ENCODE peak calls at places on chromosomes 12 and 14, in seven cellular contexts. J is A549, B is IMR-90, H is adrenal gland, U is suprapubic skin, S is uterus, A is breast epithelium. K is an unnamed sample.
A peak's percentile ranks its signal among the peaks of the same experiment; 100 is the strongest.

GRCh38 chr12:81077329-81077685 is 572 bp upstream of the ACSS3 start:
- DNase-seq in J (no peak), B (no peak), H (peak; percentile 39), U (no peak), S (peak; percentile 47), A (no peak), K (no peak)

GRCh38 chr14:56170028-56170427 is 51.8 kb downstream of the PELI2 start:
- DNase-seq in J (no peak), B (peak; percentile 43), H (no peak), U (no peak), S (no peak), A (no peak), K (no peak)

GRCh38 chr14:74563233-74563585 is 48.8 kb downstream of the LTBP2 start:
- DNase-seq in J (no peak), B (peak; percentile 73), H (no peak), U (no peak), S (no peak), A (no peak), K (no peak)

GRCh38 chr14:77071938-77072388 is 26.1 kb upstream of the CIPC start:
- DNase-seq in J (no peak), B (peak; percentile 39), H (no peak), U (no peak), S (no peak), A (no peak), K (no peak)

GRCh38 chr12:107320031-107320928 is 226.9 kb upstream of the CRY1 start:
- DNase-seq in J (peak; percentile 82), B (peak; percentile 61), H (no peak), U (no peak), S (no peak), A (no peak), K (no peak)

GRCh38 chr12:122123761-122124145 is 45.2 kb downstream of the MLXIP start:
- DNase-seq in J (no peak), B (no peak), H (no peak), U (no peak), S (no peak), A (no peak), K (no peak)

GRCh38 chr12:58920956-58921861 is 905 bp upstream of the LRIG3 start:
- DNase-seq in J (no peak), B (no peak), H (no peak), U (no peak), S (peak; percentile 25), A (no peak), K (no peak)

GRCh38 chr12:115672506-115673080 is 604.9 kb downstream of the MED13L start:
- DNase-seq in J (no peak), B (no peak), H (no peak), U (no peak), S (no peak), A (no peak), K (no peak)

GRCh38 chr14:23931705-23932314 is 21.8 kb upstream of the DHRS4 start:
- DNase-seq in J (no peak), B (no peak), H (no peak), U (no peak), S (no peak), A (no peak), K (peak; percentile 51)

GRCh38 chr12:111761099-111761498 is 5.6 kb upstream of the ALDH2 start:
- DNase-seq in J (no peak), B (no peak), H (no peak), U (no peak), S (no peak), A (no peak), K (no peak)

GRCh38 chr14:103008768-103009342 is 48.5 kb downstream of the CDC42BPB start:
- DNase-seq in J (no peak), B (peak; percentile 72), H (no peak), U (no peak), S (no peak), A (peak; percentile 48), K (no peak)

GRCh38 chr14:54985156-54985555 is 41.7 kb downstream of the WDHD1 start:
- DNase-seq in J (no peak), B (no peak), H (no peak), U (no peak), S (no peak), A (no peak), K (no peak)

GRCh38 chr14:73850940-73851339 is 691 bp upstream of the PTGR2 start:
- DNase-seq in J (no peak), B (no peak), H (no peak), U (no peak), S (no peak), A (no peak), K (no peak)

GRCh38 chr12:65655074-65655493 is 169.2 kb upstream of the HMGA2 start:
- DNase-seq in J (no peak), B (peak; percentile 81), H (no peak), U (no peak), S (no peak), A (no peak), K (no peak)

GRCh38 chr12:112297188-112297587 is 85.0 kb downstream of the HECTD4 start:
- DNase-seq in J (no peak), B (no peak), H (no peak), U (no peak), S (no peak), A (no peak), K (no peak)

GRCh38 chr14:52860910-52861309 is 69.5 kb upstream of the GNPNAT1 start:
- DNase-seq in J (no peak), B (no peak), H (no peak), U (no peak), S (no peak), A (no peak), K (no peak)

GRCh38 chr14:95536036-95536577 is 1.3 kb downstream of the GLRX5 start:
- DNase-seq in J (no peak), B (no peak), H (no peak), U (no peak), S (no peak), A (no peak), K (no peak)

GRCh38 chr12:108297895-108298760 is 41.0 kb downstream of the CMKLR1 start:
- DNase-seq in J (no peak), B (no peak), H (no peak), U (no peak), S (no peak), A (no peak), K (no peak)

GRCh38 chr12:47249082-47249481 is 169.3 kb upstream of the AMIGO2 start:
- DNase-seq in J (no peak), B (no peak), H (no peak), U (no peak), S (no peak), A (no peak), K (no peak)

GRCh38 chr14:31926123-31926522 is 151.0 kb upstream of the ARHGAP5 start:
- DNase-seq in J (peak; percentile 59), B (peak; percentile 53), H (no peak), U (no peak), S (no peak), A (no peak), K (peak; percentile 61)

GRCh38 chr12:124381454-124382207 is 86.7 kb downstream of the RFLNA start:
- DNase-seq in J (peak; percentile 71), B (peak; percentile 59), H (peak; percentile 96), U (peak; percentile 97), S (peak; percentile 91), A (peak; percentile 95), K (no peak)
- TF ChIP-seq POLR2A in J (no peak), B (no peak), H (peak; percentile 52), U (no peak), S (no peak), A (no peak), K (no peak)

GRCh38 chr12:44287545-44287944 is 451.7 kb downstream of the TMEM117 start:
- DNase-seq in J (no peak), B (peak; percentile 43), H (no peak), U (no peak), S (no peak), A (no peak), K (no peak)

GRCh38 chr12:44285321-44285720 is 449.4 kb downstream of the TMEM117 start:
- DNase-seq in J (no peak), B (no peak), H (no peak), U (no peak), S (no peak), A (no peak), K (no peak)

GRCh38 chr12:44286336-44286735 is 450.5 kb downstream of the TMEM117 start:
- DNase-seq in J (no peak), B (peak; percentile 35), H (no peak), U (no peak), S (no peak), A (no peak), K (no peak)

DNA sequence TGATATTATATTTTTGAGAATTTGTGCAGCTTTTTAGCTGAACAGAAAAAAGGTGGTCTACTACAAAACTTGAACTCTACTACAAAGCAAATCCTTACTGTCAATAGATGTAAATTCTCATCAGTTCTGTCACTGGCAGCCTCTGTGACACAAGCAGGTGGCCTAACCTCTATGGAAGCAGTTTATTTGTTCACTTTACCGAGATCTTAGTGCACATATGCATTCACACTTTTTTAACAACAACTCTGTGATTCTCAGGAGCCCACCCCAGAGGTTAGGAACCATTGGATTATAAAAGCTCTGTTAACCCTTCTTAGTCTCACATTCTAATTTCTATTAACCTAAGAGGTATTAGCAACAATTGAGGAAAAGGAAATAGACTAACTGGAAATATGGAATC is 450.9 kb downstream of the TMEM117 start:
- DNase-seq in J (no peak), B (no peak), H (no peak), U (no peak), S (no peak), A (no peak), K (no peak)
- TF ChIP-seq POLR2A in J (no peak), B (no peak), H (no peak), U (no peak), S (no peak), A (no peak), K (no peak)

DNA sequence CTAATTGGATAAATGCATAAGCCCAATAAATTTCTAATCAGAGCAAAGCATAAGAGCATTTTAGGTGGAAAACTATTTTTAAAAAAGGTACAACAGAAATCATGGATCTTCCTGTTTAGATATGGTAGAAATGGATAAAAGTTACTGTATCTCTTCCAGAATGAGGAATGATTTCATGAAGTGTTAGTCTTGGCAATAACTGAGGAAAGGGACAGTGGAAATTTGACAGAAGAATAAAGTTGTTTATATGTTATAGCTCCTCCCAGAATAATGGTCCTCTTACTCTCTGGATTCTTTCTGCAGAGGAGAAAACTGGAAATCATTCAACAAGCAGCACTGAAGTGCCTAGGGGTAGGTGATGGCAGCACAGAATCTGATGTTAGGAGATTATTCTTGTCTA is 32.4 kb upstream of the BMAL2 start:
- DNase-seq in J (no peak), B (no peak), H (no peak), U (no peak), S (no peak), A (no peak), K (no peak)
- TF ChIP-seq POLR2A in J (no peak), B (no peak), H (no peak), U (no peak), S (no peak), A (no peak), K (no peak)

GRCh38 chr12:93569656-93570551 is 2.6 kb upstream of the SOCS2 start:
- DNase-seq in J (peak; percentile 96), B (peak; percentile 84), H (peak; percentile 94), U (peak; percentile 91), S (peak; percentile 92), A (peak; percentile 87), K (peak; percentile 95)

GRCh38 chr12:93569301-93569655 is 3.2 kb upstream of the SOCS2 start:
- DNase-seq in J (no peak), B (no peak), H (no peak), U (no peak), S (no peak), A (no peak), K (no peak)

GRCh38 chr12:93571854-93572711 is at the start of gene SOCS2:
- DNase-seq in J (peak; percentile 35), B (peak; percentile 21), H (peak; percentile 60), U (peak; percentile 78), S (peak; percentile 65), A (no peak), K (peak; percentile 82)

GRCh38 chr12:93571360-93571853 is 1.1 kb upstream of the SOCS2 start:
- DNase-seq in J (peak; percentile 76), B (peak; percentile 55), H (peak; percentile 78), U (peak; percentile 85), S (peak; percentile 87), A (peak; percentile 75), K (peak; percentile 88)

GRCh38 chr12:93570552-93571359 is 1.7 kb upstream of the SOCS2 start:
- DNase-seq in J (peak; percentile 88), B (peak; percentile 92), H (peak; percentile 96), U (peak; percentile 96), S (peak; percentile 96), A (peak; percentile 95), K (peak; percentile 95)
- TF ChIP-seq POLR2A in J (peak; percentile 31), B (peak; percentile 40), H (peak; percentile 94), U (peak; percentile 51), S (peak; percentile 74), A (no peak), K (peak; percentile 91)